ENCODE peak calls at places on chromosomes 13 and 19, in six cellular contexts. U is germinal center; C is H9; D is BE2C; E is NCI-H774; M is stimulated activated CD4-positive, alpha-beta T cell treated with anti-CD3 and anti-CD28 coated beads, Interleukin-2, amount 100 ng/mL, for 48 hours. Y is an unnamed sample.

GRCh38 chr13:40189885-40190655 is 476.4 kb downstream of the FOXO1 start:
- DNase-seq in U (no peak), C (no peak), D (no peak), E (no peak), M (no peak), Y (peak; percentile 27)

GRCh38 chr19:42201489-42202289 is 15.8 kb downstream of the DEDD2 start:
- DNase-seq in U (peak; percentile 88), C (no peak), D (no peak), E (no peak), M (no peak), Y (no peak)

GRCh38 chr19:3536429-3537100 is 2.4 kb upstream of the TEKTIP1 start:
- DNase-seq in U (no peak), C (no peak), D (peak; percentile 26), E (no peak), M (no peak), Y (no peak)

GRCh38 chr19:20078696-20079095 is 896 bp downstream of the ZNF90 start:
- DNase-seq in U (peak; percentile 12), C (no peak), D (peak; percentile 36), E (no peak), M (peak; percentile 3), Y (peak; percentile 64)

GRCh38 chr19:2270157-2270571 is 11.8 kb downstream of the PEAK3 start:
- DNase-seq in U (no peak), C (no peak), D (peak; percentile 42), E (no peak), M (no peak), Y (no peak)

GRCh38 chr13:33676700-33677048 is 141.3 kb upstream of the RFC3 start:
- DNase-seq in U (no peak), C (no peak), D (peak; percentile 65), E (peak; percentile 18), M (no peak), Y (peak; percentile 87)

GRCh38 chr13:33761744-33762143 is 56.2 kb upstream of the RFC3 start:
- DNase-seq in U (no peak), C (peak; percentile 30), D (no peak), E (peak; percentile 72), M (no peak), Y (peak; percentile 72)

GRCh38 chr13:107210216-107211010 is 642.5 kb upstream of the ARGLU1 start:
- DNase-seq in U (no peak), C (no peak), D (no peak), E (peak; percentile 99), M (no peak), Y (peak; percentile 28)

GRCh38 chr13:42548731-42549554 is 25.0 kb upstream of the TNFSF11 start:
- DNase-seq in U (no peak), C (no peak), D (no peak), E (no peak), M (no peak), Y (peak; percentile 83)

Y was measured in left kidney.